ENCODE peak calls at places on chromosomes 3 and 15, in seven cellular contexts. One of them, this sample, is unnamed.

GRCh38 chr15:72169236-72169920 is 28.2 kb downstream of the GRAMD2A start:
- DNase-seq in kidney epithelial cell: no peak
- DNase-seq in hepatocyte: no peak
- DNase-seq in foreskin fibroblast: no peak
- DNase-seq in Caco-2: no peak
- DNase-seq in body of pancreas: no peak
- DNase-seq in endothelial cell: no peak
- DNase-seq in this sample: peak

GRCh38 chr15:88704791-88705768 is 66.3 kb downstream of the ISG20 start:
- DNase-seq in endothelial cell: no peak
- DNase-seq in body of pancreas: peak
- DNase-seq in hepatocyte: peak
- DNase-seq in foreskin fibroblast: peak
- DNase-seq in kidney epithelial cell: no peak
- DNase-seq in Caco-2: no peak
- DNase-seq in this sample: no peak

GRCh38 chr15:80208758-80209734 is 43.0 kb downstream of the CTXND1 start:
- DNase-seq in Caco-2: no peak
- DNase-seq in endothelial cell: no peak
- DNase-seq in foreskin fibroblast: no peak
- DNase-seq in body of pancreas: no peak
- DNase-seq in hepatocyte: no peak
- DNase-seq in kidney epithelial cell: no peak
- DNase-seq in this sample: no peak

GRCh38 chr3:184765047-184765729 is 46.8 kb upstream of the VPS8 start:
- DNase-seq in hepatocyte: no peak
- DNase-seq in Caco-2: no peak
- DNase-seq in foreskin fibroblast: no peak
- DNase-seq in endothelial cell: no peak
- DNase-seq in body of pancreas: no peak
- DNase-seq in kidney epithelial cell: no peak
- DNase-seq in this sample: no peak

GRCh38 chr3:111332488-111333095 is 209.4 kb upstream of the CD96 start:
- DNase-seq in Caco-2: no peak
- DNase-seq in foreskin fibroblast: no peak
- DNase-seq in body of pancreas: no peak
- DNase-seq in endothelial cell: no peak
- DNase-seq in kidney epithelial cell: no peak
- DNase-seq in hepatocyte: no peak
- DNase-seq in this sample: no peak

GRCh38 chr15:84731774-84732173 is 15.8 kb upstream of the SEC11A start:
- DNase-seq in endothelial cell: no peak
- DNase-seq in body of pancreas: no peak
- DNase-seq in kidney epithelial cell: no peak
- DNase-seq in foreskin fibroblast: peak
- DNase-seq in Caco-2: no peak
- DNase-seq in hepatocyte: no peak
- DNase-seq in this sample: no peak

GRCh38 chr3:157336252-157337009 is 100.2 kb upstream of the PTX3 start:
- DNase-seq in foreskin fibroblast: no peak
- DNase-seq in hepatocyte: no peak
- DNase-seq in endothelial cell: no peak
- DNase-seq in body of pancreas: no peak
- DNase-seq in Caco-2: no peak
- DNase-seq in kidney epithelial cell: no peak
- DNase-seq in this sample: no peak

GRCh38 chr3:149564079-149564478 is 89.6 kb downstream of the TM4SF4 start:
- DNase-seq in kidney epithelial cell: no peak
- DNase-seq in hepatocyte: no peak
- DNase-seq in Caco-2: no peak
- DNase-seq in endothelial cell: no peak
- DNase-seq in body of pancreas: no peak
- DNase-seq in foreskin fibroblast: no peak
- DNase-seq in this sample: no peak

GRCh38 chr3:148238421-148238821 is 459.3 kb upstream of the AGTR1 start:
- DNase-seq in Caco-2: no peak
- DNase-seq in foreskin fibroblast: peak
- DNase-seq in hepatocyte: no peak
- DNase-seq in endothelial cell: no peak
- DNase-seq in body of pancreas: no peak
- DNase-seq in kidney epithelial cell: no peak
- DNase-seq in this sample: no peak

GRCh38 chr3:12898980-12899755 is 57.8 kb upstream of the RPL32 start:
- DNase-seq in kidney epithelial cell: no peak
- DNase-seq in Caco-2: no peak
- DNase-seq in hepatocyte: no peak
- DNase-seq in endothelial cell: no peak
- DNase-seq in body of pancreas: no peak
- DNase-seq in foreskin fibroblast: no peak
- DNase-seq in this sample: no peak

GRCh38 chr3:69490971-69491370 is 105.1 kb upstream of the FRMD4B start:
- DNase-seq in foreskin fibroblast: no peak
- DNase-seq in kidney epithelial cell: no peak
- DNase-seq in endothelial cell: no peak
- DNase-seq in Caco-2: no peak
- DNase-seq in hepatocyte: no peak
- DNase-seq in body of pancreas: no peak
- DNase-seq in this sample: no peak

DNA sequence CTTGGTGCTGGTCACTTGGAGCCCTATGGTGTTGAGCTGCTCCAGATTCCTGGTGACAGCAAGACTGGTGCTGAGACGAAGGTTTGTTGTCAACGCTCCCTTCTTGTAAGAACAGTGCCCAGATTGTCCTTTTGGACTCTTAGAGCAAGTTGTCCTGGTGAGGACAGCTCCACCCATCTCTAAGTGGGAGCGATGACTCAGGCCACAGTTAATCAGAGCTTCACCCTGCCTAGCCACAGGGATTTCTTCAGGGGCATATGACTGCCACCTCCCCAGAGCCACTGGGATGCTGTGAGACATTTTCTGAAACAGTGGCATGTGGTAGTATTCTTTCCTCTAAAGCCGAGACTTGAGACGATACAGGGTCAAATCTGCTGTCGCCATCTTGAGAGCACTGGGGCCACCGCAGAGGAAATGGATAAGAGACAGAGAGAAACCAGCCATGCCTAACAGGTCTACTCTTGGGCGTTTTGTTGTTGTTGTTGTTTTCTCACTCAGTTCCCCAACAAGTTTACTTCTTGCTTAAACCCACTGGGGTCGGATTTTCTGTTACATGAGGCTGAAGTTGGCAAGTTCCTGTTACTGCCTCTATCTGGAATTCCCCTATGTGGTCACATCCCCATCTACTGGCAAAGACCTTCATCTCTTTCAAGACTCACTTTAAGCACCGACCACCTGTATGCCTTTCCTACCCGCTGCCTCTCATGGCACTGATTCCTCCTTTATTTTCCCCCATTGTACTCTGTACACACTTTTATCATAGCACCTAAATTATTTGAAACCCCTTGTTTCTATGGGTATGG is 16.0 kb upstream of the PCOLCE2 start:
- DNase-seq in kidney epithelial cell: no peak
- DNase-seq in endothelial cell: no peak
- DNase-seq in body of pancreas: no peak
- DNase-seq in foreskin fibroblast: peak
- DNase-seq in hepatocyte: peak
- DNase-seq in Caco-2: peak
- DNase-seq in this sample: peak
- TF ChIP-seq CTCF in kidney epithelial cell: peak
- TF ChIP-seq CTCF in endothelial cell: no peak
- TF ChIP-seq CTCF in body of pancreas: no peak
- TF ChIP-seq CTCF in foreskin fibroblast: no peak
- TF ChIP-seq CTCF in hepatocyte: no peak
- TF ChIP-seq CTCF in Caco-2: no peak
- TF ChIP-seq CTCF in this sample: no peak

GRCh38 chr15:99994849-99995248 is 261.6 kb upstream of the LYSMD4 start:
- DNase-seq in kidney epithelial cell: no peak
- DNase-seq in Caco-2: no peak
- DNase-seq in body of pancreas: no peak
- DNase-seq in foreskin fibroblast: no peak
- DNase-seq in hepatocyte: no peak
- DNase-seq in endothelial cell: no peak
- DNase-seq in this sample: no peak
- TF ChIP-seq CTCF in kidney epithelial cell: no peak
- TF ChIP-seq CTCF in Caco-2: no peak
- TF ChIP-seq CTCF in body of pancreas: no peak
- TF ChIP-seq CTCF in foreskin fibroblast: no peak
- TF ChIP-seq CTCF in hepatocyte: no peak
- TF ChIP-seq CTCF in endothelial cell: no peak
- TF ChIP-seq CTCF in this sample: no peak

DNA sequence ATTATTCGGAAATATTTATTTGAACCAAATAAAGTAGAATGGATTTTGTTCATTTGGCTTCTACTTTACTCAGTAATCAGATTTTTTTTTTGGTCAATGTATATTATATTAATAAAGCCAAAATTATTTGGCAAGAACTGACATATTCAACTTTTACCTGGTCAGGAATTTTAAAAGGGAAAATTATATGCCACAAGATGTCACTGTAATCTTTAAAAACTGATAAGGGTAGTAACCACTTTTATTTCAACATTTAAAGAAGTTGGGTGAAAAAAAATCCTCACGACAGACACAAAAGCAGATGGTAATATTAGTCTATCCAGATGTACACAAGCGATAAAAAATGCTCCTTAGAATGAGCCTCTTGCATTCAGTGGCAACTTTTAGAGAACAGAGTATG is 101.9 kb downstream of the SERPINI1 start:
- DNase-seq in Caco-2: no peak
- DNase-seq in endothelial cell: no peak
- DNase-seq in body of pancreas: no peak
- DNase-seq in hepatocyte: no peak
- DNase-seq in foreskin fibroblast: peak
- DNase-seq in kidney epithelial cell: no peak
- DNase-seq in this sample: no peak
- TF ChIP-seq CTCF in Caco-2: no peak
- TF ChIP-seq CTCF in endothelial cell: no peak
- TF ChIP-seq CTCF in body of pancreas: no peak
- TF ChIP-seq CTCF in hepatocyte: peak
- TF ChIP-seq CTCF in foreskin fibroblast: no peak
- TF ChIP-seq CTCF in kidney epithelial cell: no peak
- TF ChIP-seq CTCF in this sample: no peak

DNA sequence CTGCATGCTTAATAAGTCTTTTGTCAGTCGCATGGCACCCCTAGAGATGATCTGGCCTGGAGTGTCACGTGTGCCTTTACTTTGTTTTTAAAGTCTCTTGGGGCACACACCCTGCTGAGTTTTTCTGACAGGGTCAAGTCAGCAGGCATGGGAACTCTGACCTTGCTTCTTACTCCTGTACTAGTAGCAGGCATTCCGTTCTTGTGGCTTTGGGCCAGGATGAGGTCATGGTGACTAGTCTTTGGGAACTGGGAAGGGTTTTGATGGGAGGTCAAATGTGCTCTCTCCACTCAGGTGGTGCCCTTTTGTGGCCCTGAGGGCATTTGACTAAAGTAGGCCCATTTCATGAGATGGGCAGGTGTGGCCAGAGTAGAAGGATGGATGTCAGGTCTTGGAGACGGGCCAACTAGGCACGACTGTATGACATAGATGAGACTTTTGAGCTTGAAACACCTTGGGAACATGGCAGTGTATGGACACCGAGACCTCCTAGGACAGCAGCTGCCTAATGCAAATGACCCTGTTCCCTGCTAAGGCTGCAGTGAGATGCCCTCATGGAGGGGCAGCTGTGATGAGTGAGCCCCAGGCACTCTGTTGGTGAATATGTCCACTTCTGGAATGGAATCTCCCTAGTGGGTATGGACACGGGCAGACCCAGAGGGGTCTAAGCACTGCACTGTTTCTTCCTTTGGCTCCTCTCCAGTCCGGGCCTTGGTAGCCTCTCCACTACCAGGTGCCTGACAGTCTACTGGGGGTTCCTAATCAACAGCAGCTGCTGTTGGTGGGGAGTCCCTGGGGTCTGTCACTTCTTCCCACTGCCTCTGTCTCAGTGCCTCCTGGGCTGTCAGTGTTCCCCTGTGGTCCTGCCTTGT is 16.4 kb downstream of the SRPRB start:
- DNase-seq in hepatocyte: peak
- DNase-seq in body of pancreas: peak
- DNase-seq in kidney epithelial cell: peak
- DNase-seq in endothelial cell: no peak
- DNase-seq in Caco-2: peak
- DNase-seq in foreskin fibroblast: peak
- DNase-seq in this sample: no peak
- TF ChIP-seq CTCF in hepatocyte: peak
- TF ChIP-seq CTCF in body of pancreas: peak
- TF ChIP-seq CTCF in kidney epithelial cell: peak
- TF ChIP-seq CTCF in endothelial cell: no peak
- TF ChIP-seq CTCF in Caco-2: no peak
- TF ChIP-seq CTCF in foreskin fibroblast: no peak
- TF ChIP-seq CTCF in this sample: no peak

GRCh38 chr3:101846709-101847108 is 2.6 kb upstream of the NFKBIZ start:
- DNase-seq in kidney epithelial cell: no peak
- DNase-seq in foreskin fibroblast: no peak
- DNase-seq in hepatocyte: no peak
- DNase-seq in endothelial cell: no peak
- DNase-seq in Caco-2: no peak
- DNase-seq in body of pancreas: no peak
- DNase-seq in this sample: no peak
- TF ChIP-seq CTCF in kidney epithelial cell: no peak
- TF ChIP-seq CTCF in foreskin fibroblast: no peak
- TF ChIP-seq CTCF in hepatocyte: no peak
- TF ChIP-seq CTCF in endothelial cell: no peak
- TF ChIP-seq CTCF in Caco-2: no peak
- TF ChIP-seq CTCF in body of pancreas: no peak
- TF ChIP-seq CTCF in this sample: no peak

GRCh38 chr15:92205255-92205739 is 188.4 kb upstream of the ST8SIA2 start:
- DNase-seq in kidney epithelial cell: no peak
- DNase-seq in hepatocyte: peak
- DNase-seq in endothelial cell: peak
- DNase-seq in foreskin fibroblast: no peak
- DNase-seq in body of pancreas: no peak
- DNase-seq in Caco-2: peak
- DNase-seq in this sample: no peak
- TF ChIP-seq CTCF in kidney epithelial cell: peak
- TF ChIP-seq CTCF in hepatocyte: peak
- TF ChIP-seq CTCF in endothelial cell: no peak
- TF ChIP-seq CTCF in foreskin fibroblast: peak
- TF ChIP-seq CTCF in body of pancreas: no peak
- TF ChIP-seq CTCF in Caco-2: no peak
- TF ChIP-seq CTCF in this sample: no peak